ENCODE peak calls at places on chromosomes 13 and 19, in seven cellular contexts. One of them, this sample, is unnamed. For H3K36me3 and H3K4me1, the result is how much of the 10 kb centered on the place peaks cover.

GRCh38 chr13:50873481-50873880 is 30.0 kb upstream of the DLEU7 start:
- DNase-seq in endodermal cell: no peak
- DNase-seq in astrocyte: no peak
- DNase-seq in left ventricle myocardium inferior: no peak
- DNase-seq in CD8-positive, alpha-beta T cell: no peak
- DNase-seq in uterus: no peak
- DNase-seq in SJSA1: no peak
- DNase-seq in this sample: no peak

GRCh38 chr19:53294786-53295441 is 27.4 kb upstream of the VN1R4 start:
- DNase-seq in CD8-positive, alpha-beta T cell: no peak
- DNase-seq in endodermal cell: peak
- DNase-seq in astrocyte: peak
- DNase-seq in SJSA1: no peak
- DNase-seq in uterus: no peak
- DNase-seq in left ventricle myocardium inferior: no peak
- DNase-seq in this sample: no peak

GRCh38 chr13:34853161-34853560 is 88.9 kb upstream of the NBEA start:
- DNase-seq in SJSA1: no peak
- DNase-seq in uterus: no peak
- DNase-seq in CD8-positive, alpha-beta T cell: no peak
- DNase-seq in endodermal cell: no peak
- DNase-seq in left ventricle myocardium inferior: no peak
- DNase-seq in astrocyte: no peak
- DNase-seq in this sample: no peak

GRCh38 chr19:3196064-3196932 is 10.6 kb downstream of the NCLN start:
- DNase-seq in uterus: no peak
- DNase-seq in CD8-positive, alpha-beta T cell: no peak
- DNase-seq in SJSA1: no peak
- DNase-seq in astrocyte: no peak
- DNase-seq in left ventricle myocardium inferior: no peak
- DNase-seq in endodermal cell: no peak
- DNase-seq in this sample: no peak

GRCh38 chr19:45637890-45638667 is 1.1 kb downstream of the EML2 start:
- DNase-seq in uterus: no peak
- DNase-seq in CD8-positive, alpha-beta T cell: no peak
- DNase-seq in endodermal cell: peak
- DNase-seq in left ventricle myocardium inferior: no peak
- DNase-seq in SJSA1: peak
- DNase-seq in astrocyte: peak
- DNase-seq in this sample: no peak

GRCh38 chr13:26051231-26052135 is at the start of gene SHISA2:
- DNase-seq in endodermal cell: peak
- DNase-seq in astrocyte: peak
- DNase-seq in left ventricle myocardium inferior: peak
- DNase-seq in SJSA1: no peak
- DNase-seq in uterus: no peak
- DNase-seq in CD8-positive, alpha-beta T cell: peak
- DNase-seq in this sample: peak

GRCh38 chr19:28426902-28427232 is 786.1 kb downstream of the UQCRFS1 start:
- DNase-seq in left ventricle myocardium inferior: no peak
- DNase-seq in endodermal cell: no peak
- DNase-seq in SJSA1: peak
- DNase-seq in uterus: no peak
- DNase-seq in CD8-positive, alpha-beta T cell: no peak
- DNase-seq in astrocyte: peak
- DNase-seq in this sample: no peak

GRCh38 chr13:62320731-62321130 is 905.1 kb upstream of the PCDH20 start:
- DNase-seq in endodermal cell: no peak
- DNase-seq in astrocyte: no peak
- DNase-seq in left ventricle myocardium inferior: no peak
- DNase-seq in SJSA1: no peak
- DNase-seq in uterus: no peak
- DNase-seq in CD8-positive, alpha-beta T cell: no peak
- DNase-seq in this sample: no peak

GRCh38 chr19:18229474-18229873 is 3.2 kb upstream of the PDE4C start:
- DNase-seq in astrocyte: no peak
- DNase-seq in left ventricle myocardium inferior: no peak
- DNase-seq in SJSA1: no peak
- DNase-seq in uterus: no peak
- DNase-seq in endodermal cell: no peak
- DNase-seq in CD8-positive, alpha-beta T cell: no peak
- DNase-seq in this sample: no peak

GRCh38 chr19:53328967-53329366 is 4.6 kb upstream of the ZNF845 start:
- DNase-seq in CD8-positive, alpha-beta T cell: no peak
- DNase-seq in left ventricle myocardium inferior: peak
- DNase-seq in SJSA1: no peak
- DNase-seq in endodermal cell: peak
- DNase-seq in uterus: peak
- DNase-seq in astrocyte: no peak
- DNase-seq in this sample: peak

GRCh38 chr19:13083008-13083404 is 19.7 kb downstream of the LYL1 start:
- DNase-seq in astrocyte: no peak
- DNase-seq in uterus: no peak
- DNase-seq in CD8-positive, alpha-beta T cell: no peak
- DNase-seq in endodermal cell: no peak
- DNase-seq in SJSA1: no peak
- DNase-seq in left ventricle myocardium inferior: no peak
- DNase-seq in this sample: no peak

GRCh38 chr13:30319703-30320102 is 12.4 kb upstream of the KATNAL1 start:
- DNase-seq in CD8-positive, alpha-beta T cell: no peak
- DNase-seq in endodermal cell: no peak
- DNase-seq in uterus: no peak
- DNase-seq in left ventricle myocardium inferior: no peak
- DNase-seq in astrocyte: no peak
- DNase-seq in SJSA1: no peak
- DNase-seq in this sample: no peak

GRCh38 chr19:45477713-45478453 is 10.1 kb downstream of the FOSB start:
- DNase-seq in CD8-positive, alpha-beta T cell: no peak
- DNase-seq in endodermal cell: no peak
- DNase-seq in astrocyte: no peak
- DNase-seq in SJSA1: no peak
- DNase-seq in uterus: no peak
- DNase-seq in left ventricle myocardium inferior: no peak
- DNase-seq in this sample: no peak

GRCh38 chr13:100349594-100349993 is 239.0 kb downstream of the GGACT start:
- DNase-seq in SJSA1: no peak
- DNase-seq in left ventricle myocardium inferior: no peak
- DNase-seq in endodermal cell: no peak
- DNase-seq in astrocyte: no peak
- DNase-seq in CD8-positive, alpha-beta T cell: no peak
- DNase-seq in uterus: no peak
- DNase-seq in this sample: no peak

GRCh38 chr13:103931396-103931795 is 865.2 kb upstream of the SLC10A2 start:
- DNase-seq in endodermal cell: no peak
- DNase-seq in left ventricle myocardium inferior: no peak
- DNase-seq in uterus: no peak
- DNase-seq in astrocyte: no peak
- DNase-seq in SJSA1: no peak
- DNase-seq in CD8-positive, alpha-beta T cell: no peak
- DNase-seq in this sample: no peak

GRCh38 chr13:100088648-100089601 is at the start of gene PCCA:
- DNase-seq in astrocyte: peak
- DNase-seq in endodermal cell: peak
- DNase-seq in CD8-positive, alpha-beta T cell: peak
- DNase-seq in left ventricle myocardium inferior: peak
- DNase-seq in SJSA1: peak
- DNase-seq in uterus: peak
- DNase-seq in this sample: peak

GRCh38 chr13:49086711-49087110 is 111.0 kb downstream of the FNDC3A start:
- DNase-seq in SJSA1: no peak
- DNase-seq in uterus: no peak
- DNase-seq in CD8-positive, alpha-beta T cell: no peak
- DNase-seq in left ventricle myocardium inferior: no peak
- DNase-seq in astrocyte: peak
- DNase-seq in endodermal cell: no peak
- DNase-seq in this sample: no peak

GRCh38 chr13:37492061-37492460 is 106.5 kb downstream of the POSTN start:
- DNase-seq in left ventricle myocardium inferior: no peak
- DNase-seq in astrocyte: peak
- DNase-seq in uterus: no peak
- DNase-seq in CD8-positive, alpha-beta T cell: no peak
- DNase-seq in SJSA1: no peak
- DNase-seq in endodermal cell: no peak
- DNase-seq in this sample: no peak

GRCh38 chr19:16899566-16900075 is 10.8 kb downstream of the F2RL3 start:
- DNase-seq in astrocyte: no peak
- DNase-seq in left ventricle myocardium inferior: no peak
- DNase-seq in endodermal cell: peak
- DNase-seq in uterus: no peak
- DNase-seq in SJSA1: peak
- DNase-seq in CD8-positive, alpha-beta T cell: no peak
- DNase-seq in this sample: no peak

GRCh38 chr19:49741210-49741844 is 21.8 kb downstream of the TSKS start:
- DNase-seq in SJSA1: no peak
- DNase-seq in astrocyte: no peak
- DNase-seq in left ventricle myocardium inferior: no peak
- DNase-seq in uterus: no peak
- DNase-seq in CD8-positive, alpha-beta T cell: no peak
- DNase-seq in endodermal cell: no peak
- DNase-seq in this sample: no peak

GRCh38 chr13:27969073-27969865 is at the start of gene CDX2:
- DNase-seq in endodermal cell: peak
- DNase-seq in CD8-positive, alpha-beta T cell: no peak
- DNase-seq in astrocyte: no peak
- DNase-seq in SJSA1: no peak
- DNase-seq in uterus: no peak
- DNase-seq in left ventricle myocardium inferior: no peak
- DNase-seq in this sample: no peak

DNA sequence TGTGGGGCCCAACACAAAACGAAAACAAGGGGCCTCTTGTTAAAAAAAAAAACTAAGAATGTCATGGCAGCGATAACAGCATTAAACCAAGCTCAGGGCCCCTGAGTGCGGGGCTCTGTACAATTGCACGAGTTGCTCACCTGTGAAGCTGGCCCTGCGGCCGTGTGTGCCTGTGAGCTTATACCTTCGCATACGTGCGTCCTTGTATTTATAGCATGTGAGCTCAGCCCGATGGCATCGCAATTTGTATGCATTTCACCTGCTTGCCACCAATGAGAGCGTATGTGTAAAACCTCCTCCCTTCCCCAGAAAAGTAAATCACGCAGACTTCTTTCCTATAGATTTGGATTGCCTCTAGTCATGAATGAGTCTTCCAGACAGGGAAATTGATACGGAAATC is 17.1 kb downstream of the HNRNPM start:
- DNase-seq in astrocyte: no peak
- DNase-seq in left ventricle myocardium inferior: no peak
- DNase-seq in SJSA1: no peak
- DNase-seq in endodermal cell: no peak
- DNase-seq in CD8-positive, alpha-beta T cell: no peak
- DNase-seq in uterus: no peak
- DNase-seq in this sample: no peak
- H3K36me3 ChIP-seq in astrocyte: under half
- H3K36me3 ChIP-seq in left ventricle myocardium inferior: under half
- H3K36me3 ChIP-seq in SJSA1: half or more
- H3K36me3 ChIP-seq in endodermal cell: half or more
- H3K36me3 ChIP-seq in CD8-positive, alpha-beta T cell: under half
- H3K36me3 ChIP-seq in uterus: under half
- H3K36me3 ChIP-seq in this sample: under half

GRCh38 chr19:4712771-4713170 is 10.9 kb downstream of the DPP9 start:
- DNase-seq in uterus: no peak
- DNase-seq in astrocyte: no peak
- DNase-seq in SJSA1: no peak
- DNase-seq in CD8-positive, alpha-beta T cell: no peak
- DNase-seq in left ventricle myocardium inferior: peak
- DNase-seq in endodermal cell: no peak
- DNase-seq in this sample: no peak
- H3K4me1 ChIP-seq in uterus: under half
- H3K4me1 ChIP-seq in astrocyte: half or more
- H3K4me1 ChIP-seq in SJSA1: half or more
- H3K4me1 ChIP-seq in CD8-positive, alpha-beta T cell: under half
- H3K4me1 ChIP-seq in left ventricle myocardium inferior: half or more
- H3K4me1 ChIP-seq in endodermal cell: under half
- H3K4me1 ChIP-seq in this sample: under half

DNA sequence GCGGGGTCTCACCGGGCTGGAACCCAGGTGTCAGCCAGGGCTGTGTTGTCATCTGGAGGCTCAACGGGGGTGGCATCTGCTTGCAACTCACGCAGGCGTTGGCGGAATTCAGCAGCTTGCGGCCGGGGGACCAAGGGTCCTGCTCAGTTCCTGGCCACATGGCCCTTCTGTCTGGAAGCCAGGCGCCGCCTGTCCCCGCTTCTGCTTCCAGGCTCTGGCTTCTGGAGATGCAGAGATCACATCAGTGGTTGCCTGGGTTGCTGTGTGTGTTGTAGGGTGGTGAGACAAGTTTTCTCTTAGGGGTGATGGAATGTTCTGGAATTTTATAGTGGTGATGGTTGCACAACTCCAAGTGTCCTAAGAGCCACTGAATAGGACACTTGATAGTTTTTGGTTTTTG is 5.0 kb downstream of the ADAT3 start:
- DNase-seq in left ventricle myocardium inferior: no peak
- DNase-seq in astrocyte: no peak
- DNase-seq in endodermal cell: no peak
- DNase-seq in uterus: no peak
- DNase-seq in CD8-positive, alpha-beta T cell: no peak
- DNase-seq in SJSA1: no peak
- DNase-seq in this sample: no peak
- H3K27ac ChIP-seq in left ventricle myocardium inferior: no peak
- H3K27ac ChIP-seq in astrocyte: no peak
- H3K27ac ChIP-seq in endodermal cell: no peak
- H3K27ac ChIP-seq in uterus: no peak
- H3K27ac ChIP-seq in CD8-positive, alpha-beta T cell: no peak
- H3K27ac ChIP-seq in SJSA1: no peak
- H3K27ac ChIP-seq in this sample: no peak

GRCh38 chr13:41075485-41075884 is 14.2 kb downstream of the WBP4 start:
- DNase-seq in left ventricle myocardium inferior: no peak
- DNase-seq in astrocyte: no peak
- DNase-seq in endodermal cell: no peak
- DNase-seq in SJSA1: no peak
- DNase-seq in CD8-positive, alpha-beta T cell: no peak
- DNase-seq in uterus: no peak
- DNase-seq in this sample: no peak

GRCh38 chr13:41075034-41075433 is 13.7 kb downstream of the WBP4 start:
- DNase-seq in left ventricle myocardium inferior: no peak
- DNase-seq in CD8-positive, alpha-beta T cell: peak
- DNase-seq in astrocyte: no peak
- DNase-seq in endodermal cell: no peak
- DNase-seq in SJSA1: no peak
- DNase-seq in uterus: no peak
- DNase-seq in this sample: no peak

GRCh38 chr13:41077475-41077874 is 16.2 kb downstream of the WBP4 start:
- DNase-seq in endodermal cell: no peak
- DNase-seq in left ventricle myocardium inferior: no peak
- DNase-seq in CD8-positive, alpha-beta T cell: no peak
- DNase-seq in SJSA1: no peak
- DNase-seq in uterus: no peak
- DNase-seq in astrocyte: no peak
- DNase-seq in this sample: no peak

GRCh38 chr13:41074523-41074922 is 13.2 kb downstream of the WBP4 start:
- DNase-seq in CD8-positive, alpha-beta T cell: no peak
- DNase-seq in SJSA1: no peak
- DNase-seq in left ventricle myocardium inferior: no peak
- DNase-seq in astrocyte: no peak
- DNase-seq in endodermal cell: no peak
- DNase-seq in uterus: no peak
- DNase-seq in this sample: no peak

DNA sequence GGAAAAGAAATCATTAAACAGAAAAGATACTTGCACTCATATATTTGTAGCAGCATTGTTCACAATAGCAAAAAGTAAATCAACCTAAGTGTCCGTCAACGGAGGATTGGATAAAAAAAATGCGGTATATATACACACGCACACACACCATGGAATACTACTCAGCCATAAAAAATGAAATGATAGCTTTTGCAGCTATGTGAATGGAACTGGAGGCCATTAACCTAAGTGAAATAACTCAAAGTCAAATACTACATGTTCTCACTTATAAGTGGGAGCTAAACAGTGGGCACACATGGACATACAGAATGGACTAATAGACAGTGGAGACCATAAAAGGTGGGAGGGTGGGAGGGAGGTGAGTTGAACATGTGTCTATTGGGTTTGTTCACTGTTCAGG is 18.4 kb downstream of the WBP4 start:
- DNase-seq in endodermal cell: no peak
- DNase-seq in left ventricle myocardium inferior: no peak
- DNase-seq in SJSA1: no peak
- DNase-seq in astrocyte: no peak
- DNase-seq in CD8-positive, alpha-beta T cell: no peak
- DNase-seq in uterus: no peak
- DNase-seq in this sample: no peak
- H3K36me3 ChIP-seq in endodermal cell: half or more
- H3K36me3 ChIP-seq in left ventricle myocardium inferior: half or more
- H3K36me3 ChIP-seq in SJSA1: under half
- H3K36me3 ChIP-seq in astrocyte: under half
- H3K36me3 ChIP-seq in CD8-positive, alpha-beta T cell: under half
- H3K36me3 ChIP-seq in uterus: under half
- H3K36me3 ChIP-seq in this sample: half or more